ENCODE peak calls at places on chromosomes 5 and 9, in nine cellular contexts. I is HCT116, E is H1, T is breast epithelium, J is endothelial cell of umbilical vein, M is body of pancreas, L is ovary, Z is prostate gland, O is lower leg skin. D is an unnamed sample.

GRCh38 chr9:124219290-124219605 is 38.5 kb upstream of the NEK6 start:
- DNase-seq in I (no peak), E (no peak), T (no peak), J (no peak), M (no peak), L (no peak), Z (no peak), O (no peak), D (no peak)

GRCh38 chr5:90055831-90056328 is 353.7 kb downstream of the CETN3 start:
- DNase-seq in I (no peak), E (no peak), T (no peak), J (no peak), M (no peak), L (no peak), Z (no peak), O (no peak), D (no peak)

GRCh38 chr9:95508242-95508967 is 8.4 kb downstream of the PTCH1 start:
- DNase-seq in I (no peak), E (no peak), T (no peak), J (peak; percentile 23), M (no peak), L (peak; percentile 58), Z (no peak), O (no peak), D (peak; percentile 37)

GRCh38 chr5:56345352-56345751 is 112.2 kb upstream of the ANKRD55 start:
- DNase-seq in I (no peak), E (no peak), T (no peak), J (peak; percentile 23), M (no peak), L (no peak), Z (no peak), O (no peak), D (no peak)

GRCh38 chr5:65883461-65883860 is 42.9 kb upstream of the ERBIN start:
- DNase-seq in I (no peak), E (no peak), T (no peak), J (no peak), M (no peak), L (no peak), Z (no peak), O (no peak), D (no peak)

GRCh38 chr9:121860213-121860612 is 208.8 kb downstream of the DAB2IP start:
- DNase-seq in I (no peak), E (no peak), T (no peak), J (no peak), M (no peak), L (no peak), Z (no peak), O (peak; percentile 67), D (no peak)

GRCh38 chr5:126043684-126044083 is 379.5 kb upstream of the GRAMD2B start:
- DNase-seq in I (no peak), E (no peak), T (no peak), J (no peak), M (no peak), L (no peak), Z (no peak), O (no peak), D (no peak)

GRCh38 chr5:94993501-94993900 is 291.4 kb downstream of the MCTP1 start:
- DNase-seq in I (no peak), E (no peak), T (no peak), J (no peak), M (no peak), L (no peak), Z (no peak), O (no peak), D (no peak)

GRCh38 chr5:76606665-76607064 is 16.5 kb downstream of the F2RL2 start:
- DNase-seq in I (no peak), E (no peak), T (no peak), J (no peak), M (no peak), L (no peak), Z (no peak), O (no peak), D (no peak)

DNA sequence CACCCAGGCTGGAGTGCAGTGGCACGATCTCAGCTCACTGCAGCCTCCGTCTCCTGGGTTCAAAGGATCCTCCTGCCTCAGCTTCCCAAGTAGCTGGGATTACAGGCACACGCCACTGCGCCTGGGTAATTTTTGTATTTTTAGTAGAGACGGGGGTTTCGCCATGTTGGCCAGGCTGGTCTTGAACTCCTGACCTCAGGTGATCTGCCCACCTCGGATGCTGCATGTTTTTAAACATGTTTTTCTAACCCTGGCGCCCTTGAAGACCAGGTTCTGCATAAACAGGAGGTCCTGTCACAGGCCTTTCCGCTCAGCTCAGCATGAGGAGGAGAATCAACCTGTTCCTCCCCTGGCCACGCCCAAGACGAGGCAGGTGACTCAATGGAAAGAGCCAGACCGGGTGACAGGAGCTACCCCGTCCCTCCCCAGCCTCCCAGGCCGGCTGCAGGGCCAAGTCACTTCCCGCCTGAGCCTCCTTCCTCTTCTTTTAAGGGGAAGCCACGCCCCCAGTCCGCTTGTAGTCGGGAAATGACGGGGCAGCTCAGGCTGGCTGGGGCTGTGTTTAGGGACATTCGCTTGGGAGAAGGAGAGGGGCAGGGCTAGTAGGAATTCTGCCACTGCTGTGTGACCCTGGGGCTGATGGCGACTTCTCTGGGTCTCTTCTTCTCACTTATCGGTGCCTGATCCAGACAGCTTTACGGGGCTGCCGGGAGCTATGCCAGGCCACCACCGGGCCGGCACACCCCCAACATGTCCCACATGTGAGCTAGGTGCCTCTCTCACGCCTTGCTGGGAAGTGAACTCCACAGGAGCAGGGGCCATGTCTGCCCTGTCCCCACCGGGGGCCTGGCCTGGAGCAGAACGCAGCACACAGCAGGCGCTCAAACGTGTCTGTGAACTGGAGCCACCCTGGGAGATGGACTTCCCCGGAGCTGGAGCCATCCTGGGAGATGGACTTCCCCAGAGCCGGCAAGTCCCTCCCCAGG is 6.1 kb downstream of the NOTCH1 start:
- DNase-seq in I (peak; percentile 89), E (no peak), T (peak; percentile 69), J (peak; percentile 95), M (peak; percentile 86), L (peak; percentile 61), Z (peak; percentile 64), O (peak; percentile 98), D (peak; percentile 22)
- TF ChIP-seq POLR2A in I (no peak), E (no peak), T (no peak), J (no peak), M (peak; percentile 24), L (no peak), Z (peak; percentile 44), O (no peak), D (no peak)

DNA sequence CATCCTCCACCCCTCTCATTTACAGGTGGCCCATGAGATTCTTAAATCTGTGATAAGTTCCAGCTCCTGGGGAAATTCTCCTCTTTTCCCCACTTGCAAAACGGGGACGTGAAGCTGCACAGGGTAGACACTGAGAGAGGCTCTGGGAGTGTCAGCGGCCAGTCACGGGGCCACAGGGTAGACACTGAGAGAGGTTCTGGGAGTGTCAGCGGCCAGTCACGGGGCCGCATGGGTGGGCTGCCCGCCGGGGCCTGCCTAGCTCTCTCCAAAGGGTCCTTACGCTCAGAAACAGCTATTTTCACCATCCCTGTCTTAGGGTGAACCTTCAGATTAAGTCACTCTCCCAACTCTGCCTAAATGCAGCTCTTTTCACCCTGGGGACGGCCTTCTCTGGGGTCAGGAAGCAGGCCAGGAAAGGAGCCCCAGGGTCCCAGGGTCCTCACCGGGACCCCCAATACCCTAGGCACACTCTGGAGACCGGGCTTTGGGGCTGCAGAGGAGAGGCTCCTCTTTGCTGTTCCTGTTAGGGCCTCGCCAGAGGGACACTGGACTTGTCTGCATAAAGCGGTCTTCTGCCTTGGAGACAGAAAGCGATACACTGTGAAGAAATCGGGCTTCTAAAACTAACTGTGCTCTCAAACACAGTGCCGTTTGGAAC is 1.5 kb downstream of the FAM78A start:
- DNase-seq in I (no peak), E (no peak), T (no peak), J (peak; percentile 59), M (no peak), L (no peak), Z (no peak), O (no peak), D (peak; percentile 73)
- TF ChIP-seq POLR2A in I (no peak), E (no peak), T (no peak), J (no peak), M (no peak), L (no peak), Z (no peak), O (no peak), D (peak; percentile 68)

GRCh38 chr9:109971226-109971625 is 191.2 kb downstream of the PALM2AKAP2 start:
- DNase-seq in I (no peak), E (no peak), T (no peak), J (no peak), M (no peak), L (no peak), Z (no peak), O (no peak), D (no peak)

GRCh38 chr9:109973336-109973735 is 193.3 kb downstream of the PALM2AKAP2 start:
- DNase-seq in I (no peak), E (no peak), T (no peak), J (no peak), M (no peak), L (no peak), Z (no peak), O (no peak), D (no peak)

GRCh38 chr9:109974918-109975276 is 194.9 kb downstream of the PALM2AKAP2 start:
- DNase-seq in I (no peak), E (no peak), T (no peak), J (no peak), M (no peak), L (no peak), Z (no peak), O (no peak), D (no peak)

GRCh38 chr9:109974143-109974917 is 194.3 kb downstream of the PALM2AKAP2 start:
- DNase-seq in I (no peak), E (no peak), T (no peak), J (no peak), M (no peak), L (no peak), Z (no peak), O (no peak), D (no peak)

GRCh38 chr9:109972026-109973005 is 192.3 kb downstream of the PALM2AKAP2 start:
- DNase-seq in I (no peak), E (no peak), T (no peak), J (no peak), M (no peak), L (no peak), Z (no peak), O (no peak), D (no peak)
- TF ChIP-seq POLR2A in I (no peak), E (no peak), T (no peak), J (no peak), M (no peak), L (no peak), Z (no peak), O (no peak), D (no peak)

GRCh38 chr5:151214614-151215545 is 9.0 kb downstream of the CCDC69 start:
- DNase-seq in I (no peak), E (no peak), T (no peak), J (no peak), M (no peak), L (no peak), Z (no peak), O (peak; percentile 74), D (peak; percentile 65)
- TF ChIP-seq POLR2A in I (no peak), E (no peak), T (no peak), J (no peak), M (no peak), L (no peak), Z (no peak), O (no peak), D (no peak)

D was measured in erythroblast.